ENCODE peak calls at places on chromosomes 13 and 19, in six cellular contexts. F is fibroblast of lung, J is cardiac muscle cell, X is transverse colon, A is AG04450, L is neural progenitor cell. Y is an unnamed sample.

GRCh38 chr19:9183000-9183399 is 4.2 kb downstream of the OR7D2 start:
- DNase-seq in L (no peak), J (no peak), X (no peak), A (no peak), F (no peak), Y (no peak)

GRCh38 chr13:59463023-59463422 is 700.7 kb downstream of the DIAPH3 start:
- DNase-seq in J (no peak), X (no peak), L (no peak), F (no peak), A (no peak), Y (no peak)

GRCh38 chr13:33347866-33348265 is 62.3 kb upstream of the STARD13 start:
- DNase-seq in J (no peak), A (no peak), X (no peak), L (no peak), F (peak; percentile 13), Y (no peak)

GRCh38 chr19:16447015-16447384 is 24.8 kb downstream of the EPS15L1 start:
- DNase-seq in L (no peak), J (peak; percentile 96), A (peak; percentile 70), X (peak; percentile 50), F (peak; percentile 87), Y (no peak)

GRCh38 chr13:98350746-98351330 is 173.8 kb upstream of the RNF113B start:
- DNase-seq in J (no peak), F (no peak), A (no peak), X (no peak), L (no peak), Y (no peak)

GRCh38 chr19:32543107-32543900 is 37.7 kb upstream of the PDCD5 start:
- DNase-seq in X (no peak), F (peak; percentile 25), L (no peak), J (no peak), A (no peak), Y (peak; percentile 9)

GRCh38 chr19:50003254-50003788 is 21.9 kb downstream of the VRK3 start:
- DNase-seq in L (no peak), A (no peak), X (no peak), F (no peak), J (no peak), Y (no peak)

GRCh38 chr13:110134801-110135200 is 172.2 kb downstream of the COL4A1 start:
- DNase-seq in L (no peak), F (peak; percentile 24), X (no peak), A (no peak), J (no peak), Y (no peak)

GRCh38 chr19:9917322-9917721 is 19.0 kb downstream of the OLFM2 start:
- DNase-seq in J (peak; percentile 58), F (peak; percentile 37), L (peak; percentile 71), X (no peak), A (no peak), Y (no peak)

GRCh38 chr19:17420267-17420924 is 549 bp downstream of the MVB12A start:
- DNase-seq in A (no peak), F (peak; percentile 6), L (peak; percentile 77), X (peak; percentile 51), J (peak; percentile 24), Y (no peak)

GRCh38 chr13:50617134-50617721 is 226.3 kb downstream of the DLEU7 start:
- DNase-seq in L (no peak), F (peak; percentile 84), X (no peak), J (peak; percentile 80), A (no peak), Y (peak; percentile 70)

GRCh38 chr19:37972803-37973202 is 65.8 kb downstream of the SIPA1L3 start:
- DNase-seq in J (no peak), L (no peak), A (no peak), X (no peak), F (no peak), Y (no peak)

GRCh38 chr19:718251-719024 is 9.7 kb downstream of the PALM start:
- DNase-seq in L (no peak), A (no peak), J (no peak), X (no peak), F (no peak), Y (no peak)

GRCh38 chr19:38917921-38918491 is 6.0 kb upstream of the CCER2 start:
- DNase-seq in L (peak; percentile 26), J (peak; percentile 15), X (no peak), A (no peak), F (no peak), Y (no peak)

GRCh38 chr19:18385675-18386542 is at the start of gene GDF15:
- DNase-seq in L (peak; percentile 73), A (peak; percentile 77), F (peak; percentile 87), X (peak; percentile 96), J (peak; percentile 92), Y (no peak)

GRCh38 chr19:36604656-36605100 is 435 bp upstream of the ZNF382 start:
- DNase-seq in F (peak; percentile 54), L (peak; percentile 54), X (peak; percentile 38), A (no peak), J (peak; percentile 20), Y (peak; percentile 28)

GRCh38 chr13:78593652-78594494 is 9.5 kb downstream of the POU4F1 start:
- DNase-seq in F (no peak), X (no peak), L (peak; percentile 85), A (no peak), J (no peak), Y (no peak)

GRCh38 chr19:12331211-12331941 is 2.1 kb downstream of the ZNF563 start:
- DNase-seq in X (peak; percentile 18), F (no peak), J (no peak), L (peak; percentile 13), A (no peak), Y (no peak)

GRCh38 chr19:14410054-14410774 is 8.9 kb downstream of the DDX39A start:
- DNase-seq in X (no peak), L (no peak), A (no peak), F (no peak), J (no peak), Y (no peak)

GRCh38 chr13:72384879-72385278 is 342.6 kb downstream of the MZT1 start:
- DNase-seq in J (peak; percentile 64), L (no peak), X (no peak), A (no peak), F (peak; percentile 55), Y (peak; percentile 74)

GRCh38 chr13:37889102-37889501 is 19.5 kb upstream of the TRPC4 start:
- DNase-seq in X (no peak), L (no peak), F (peak; percentile 11), J (peak; percentile 19), A (no peak), Y (no peak)

GRCh38 chr19:18626906-18627305 is 9.9 kb upstream of the KLHL26 start:
- DNase-seq in X (no peak), F (no peak), A (no peak), L (no peak), J (peak; percentile 32), Y (no peak)

GRCh38 chr13:97586941-97587340 is 153.0 kb downstream of the RAP2A start:
- DNase-seq in F (no peak), J (peak; percentile 41), L (no peak), A (no peak), X (no peak), Y (no peak)

GRCh38 chr19:18946335-18946734 is 5.3 kb upstream of the HOMER3 start:
- DNase-seq in A (no peak), L (no peak), J (no peak), F (no peak), X (no peak), Y (no peak)

GRCh38 chr19:7669641-7670040 is 792 bp downstream of the RETN start:
- DNase-seq in X (no peak), F (no peak), L (no peak), J (no peak), A (no peak), Y (no peak)

GRCh38 chr19:34675919-34676318 is 1.0 kb downstream of the SCGB2B2 start:
- DNase-seq in F (no peak), A (no peak), X (no peak), L (no peak), J (no peak), Y (no peak)

GRCh38 chr19:34678421-34678820 is 943 bp downstream of the ZNF302 start:
- DNase-seq in F (no peak), X (no peak), A (no peak), J (no peak), L (no peak), Y (no peak)

GRCh38 chr19:34677386-34678084 is at the start of gene ZNF302:
- DNase-seq in X (peak; percentile 97), L (peak; percentile 99), A (peak; percentile 94), J (peak; percentile 99), F (peak; percentile 97), Y (peak; percentile 89)

GRCh38 chr19:34678085-34678412 is 571 bp downstream of the ZNF302 start:
- DNase-seq in A (no peak), L (no peak), X (no peak), F (no peak), J (no peak), Y (no peak)

GRCh38 chr19:34676697-34677385 is at the start of gene SCGB2B2:
- DNase-seq in F (no peak), L (no peak), X (no peak), A (no peak), J (no peak), Y (peak; percentile 91)
- TF ChIP-seq CTCF in F (no peak), L (peak; percentile 29), X (peak; percentile 41), A (peak; percentile 34), J (peak; percentile 14), Y (no peak)

GRCh38 chr19:29519931-29520330 is 5.9 kb upstream of the VSTM2B start:
- DNase-seq in L (no peak), A (no peak), X (no peak), J (no peak), F (no peak), Y (no peak)

GRCh38 chr19:29521291-29522075 is 4.3 kb upstream of the VSTM2B start:
- DNase-seq in L (no peak), X (no peak), F (no peak), A (no peak), J (no peak), Y (no peak)

GRCh38 chr19:29517946-29518345 is 7.8 kb upstream of the VSTM2B start:
- DNase-seq in A (no peak), F (no peak), J (no peak), X (no peak), L (no peak), Y (no peak)

GRCh38 chr19:29519146-29519545 is 6.6 kb upstream of the VSTM2B start:
- DNase-seq in L (no peak), F (no peak), A (no peak), X (no peak), J (no peak), Y (no peak)

DNA sequence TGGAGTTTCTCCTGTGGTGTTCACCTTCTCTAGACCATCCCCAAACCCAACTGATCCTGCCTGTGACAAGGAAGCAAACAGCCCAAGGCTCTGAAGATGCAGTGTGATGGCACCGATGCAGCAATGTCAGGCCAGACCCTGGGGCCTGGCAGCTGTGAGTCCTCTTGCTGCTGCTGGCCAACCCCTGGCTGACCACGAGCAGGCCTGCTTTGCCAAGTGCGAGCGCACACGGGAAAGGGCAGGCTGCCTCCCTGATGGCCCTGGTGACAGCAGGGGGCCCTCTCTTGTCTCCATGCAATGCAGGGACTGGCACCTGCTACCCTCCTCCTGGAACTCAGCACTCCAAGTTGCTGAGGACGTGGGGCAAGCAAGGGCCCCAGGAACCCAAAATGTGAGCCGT is 5.4 kb upstream of the VSTM2B start:
- DNase-seq in F (no peak), X (no peak), A (no peak), J (no peak), L (no peak), Y (no peak)
- H3K27me3 ChIP-seq in F (peaks cover 9% of the 10 kb centered on the region), X (peaks cover 32% of the 10 kb centered on the region), A (peaks cover 15% of the 10 kb centered on the region), J (peaks cover 92% of the 10 kb centered on the region), L (peaks cover 60% of the 10 kb centered on the region), Y (peaks cover 24% of the 10 kb centered on the region)

GRCh38 chr19:54266133-54266532 is 9.1 kb upstream of the LILRB5 start:
- DNase-seq in J (peak; percentile 81), F (peak; percentile 46), L (peak; percentile 92), X (peak; percentile 79), A (peak; percentile 36), Y (peak; percentile 15)
- TF ChIP-seq CTCF in J (peak; percentile 80), F (peak; percentile 65), L (peak; percentile 84), X (peak; percentile 57), A (peak; percentile 67), Y (peak; percentile 69)

GRCh38 chr13:112892759-112893569 is 76.0 kb upstream of the MCF2L start:
- DNase-seq in J (no peak), L (peak; percentile 46), A (no peak), X (peak; percentile 52), F (no peak), Y (no peak)
- H3K27me3 ChIP-seq in J (peaks cover 10% of the 10 kb centered on the region), L (peaks cover 8% of the 10 kb centered on the region), A (peaks cover 65% of the 10 kb centered on the region), X (peaks cover 24% of the 10 kb centered on the region), F (peaks cover 26% of the 10 kb centered on the region), Y (peaks cover 67% of the 10 kb centered on the region)